ENCODE peak calls at places on chromosomes 13 and 19, in five cellular contexts. L is heart left ventricle, M is esophagus squamous epithelium, B is A549, W is ovary. P is an unnamed sample. For H3K4me1, the result is how much of the 10 kb centered on the place peaks cover.

GRCh38 chr19:40239415-40240226 is 13.1 kb upstream of the CCNP start:
- DNase-seq in L (no peak), M (no peak), B (no peak), W (no peak), P (no peak)

GRCh38 chr19:55304279-55304978 is 20.6 kb downstream of the BRSK1 start:
- DNase-seq in L (no peak), M (no peak), B (peak), W (peak), P (peak)

GRCh38 chr19:29771708-29772415 is 39.9 kb upstream of the CCNE1 start:
- DNase-seq in L (peak), M (no peak), B (peak), W (no peak), P (peak)

GRCh38 chr13:37833411-37833810 is 36.2 kb downstream of the TRPC4 start:
- DNase-seq in L (no peak), M (no peak), B (no peak), W (no peak), P (no peak)

GRCh38 chr13:106372199-106373160 is 163.0 kb downstream of the EFNB2 start:
- DNase-seq in L (no peak), M (no peak), B (no peak), W (no peak), P (no peak)

GRCh38 chr13:43981512-43982301 is 102.0 kb downstream of the LACC1 start:
- DNase-seq in L (no peak), M (no peak), B (no peak), W (no peak), P (no peak)

GRCh38 chr13:102999498-102999897 is 66.7 kb downstream of the SLC10A2 start:
- DNase-seq in L (no peak), M (no peak), B (no peak), W (no peak), P (no peak)

GRCh38 chr19:43765109-43765876 is 10.5 kb upstream of the SMG9 start:
- DNase-seq in L (no peak), M (no peak), B (peak), W (no peak), P (no peak)

GRCh38 chr13:101202590-101202989 is 213.7 kb downstream of the NALCN start:
- DNase-seq in L (no peak), M (no peak), B (peak), W (no peak), P (no peak)

GRCh38 chr13:40564342-40564997 is 102.0 kb downstream of the FOXO1 start:
- DNase-seq in L (no peak), M (no peak), B (no peak), W (no peak), P (no peak)

GRCh38 chr13:110047511-110047910 is 259.4 kb downstream of the COL4A1 start:
- DNase-seq in L (peak), M (no peak), B (no peak), W (peak), P (peak)

GRCh38 chr13:102440259-102440936 is 38.5 kb upstream of the FGF14 start:
- DNase-seq in L (no peak), M (no peak), B (no peak), W (no peak), P (no peak)

GRCh38 chr13:43305416-43305815 is 282.0 kb downstream of the DNAJC15 start:
- DNase-seq in L (no peak), M (no peak), B (no peak), W (no peak), P (no peak)

GRCh38 chr13:91719033-91719432 is 320.6 kb downstream of the GPC5 start:
- DNase-seq in L (no peak), M (no peak), B (peak), W (no peak), P (no peak)

GRCh38 chr19:23764781-23765180 is 6.1 kb upstream of the ZNF681 start:
- DNase-seq in L (no peak), M (no peak), B (no peak), W (no peak), P (no peak)

GRCh38 chr19:29712744-29713516 is 2.1 kb downstream of the C19orf12 start:
- DNase-seq in L (no peak), M (no peak), B (no peak), W (no peak), P (no peak)

GRCh38 chr19:22735911-22736645 is 47.9 kb downstream of the ZNF99 start:
- DNase-seq in L (no peak), M (no peak), B (no peak), W (no peak), P (no peak)

GRCh38 chr19:42421591-42422031 is 5.6 kb downstream of the LIPE start:
- DNase-seq in L (peak), M (no peak), B (no peak), W (no peak), P (no peak)

GRCh38 chr19:51366999-51367564 is 894 bp upstream of the ETFB start:
- DNase-seq in L (peak), M (no peak), B (no peak), W (no peak), P (peak)

GRCh38 chr19:51368366-51369282 is at the start of gene CLDND2:
- DNase-seq in L (no peak), M (no peak), B (no peak), W (peak), P (no peak)

GRCh38 chr19:51365211-51366049 is 758 bp downstream of the ETFB start:
- DNase-seq in L (no peak), M (no peak), B (peak), W (no peak), P (peak)

GRCh38 chr19:51366050-51366998 is at the start of gene ETFB:
- DNase-seq in L (peak), M (peak), B (peak), W (peak), P (peak)

GRCh38 chr19:51367565-51368365 is 1.0 kb downstream of the CLDND2 start:
- DNase-seq in L (peak), M (peak), B (peak), W (peak), P (peak)
- TF ChIP-seq POLR2A in L (no peak), M (no peak), B (peak), W (no peak), P (no peak)

GRCh38 chr19:35117791-35118190 is 2.2 kb downstream of the FXYD3 start:
- DNase-seq in L (no peak), M (no peak), B (no peak), W (no peak), P (no peak)
- H3K4me3 ChIP-seq in L (no peak), M (peak), B (no peak), W (no peak), P (no peak)

GRCh38 chr19:4369109-4369887 is 25.9 kb downstream of the MPND start:
- DNase-seq in L (peak), M (no peak), B (no peak), W (no peak), P (peak)

GRCh38 chr19:4371209-4371897 is 28.0 kb downstream of the MPND start:
- DNase-seq in L (peak), M (no peak), B (no peak), W (no peak), P (peak)

GRCh38 chr19:4368128-4368820 is 24.9 kb downstream of the MPND start:
- DNase-seq in L (no peak), M (no peak), B (no peak), W (no peak), P (no peak)

GRCh38 chr19:4370418-4371041 is 27.2 kb downstream of the MPND start:
- DNase-seq in L (peak), M (no peak), B (no peak), W (no peak), P (no peak)

DNA sequence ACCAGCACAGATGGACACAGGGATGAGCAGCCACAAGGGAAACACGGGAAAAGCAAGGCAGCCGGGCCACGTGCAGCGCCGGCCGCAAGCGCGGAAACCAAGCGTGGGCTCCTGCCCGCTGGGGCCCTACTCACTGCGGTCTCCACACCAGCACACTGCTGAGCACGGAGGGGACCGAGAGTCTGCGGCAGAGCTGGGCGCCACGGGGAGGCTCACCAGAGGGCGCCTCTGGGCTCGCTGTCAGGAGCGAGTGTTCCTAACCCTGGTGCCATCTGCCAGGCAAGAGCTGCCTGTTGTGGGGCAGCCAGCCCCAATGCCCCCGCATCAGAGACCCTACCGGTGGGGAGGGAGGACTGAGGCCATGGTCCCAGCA is 26.5 kb downstream of the MPND start:
- DNase-seq in L (peak), M (no peak), B (no peak), W (no peak), P (peak)
- H3K4me1 ChIP-seq in L (half or more), M (half or more), B (under half), W (under half), P (half or more)

DNA sequence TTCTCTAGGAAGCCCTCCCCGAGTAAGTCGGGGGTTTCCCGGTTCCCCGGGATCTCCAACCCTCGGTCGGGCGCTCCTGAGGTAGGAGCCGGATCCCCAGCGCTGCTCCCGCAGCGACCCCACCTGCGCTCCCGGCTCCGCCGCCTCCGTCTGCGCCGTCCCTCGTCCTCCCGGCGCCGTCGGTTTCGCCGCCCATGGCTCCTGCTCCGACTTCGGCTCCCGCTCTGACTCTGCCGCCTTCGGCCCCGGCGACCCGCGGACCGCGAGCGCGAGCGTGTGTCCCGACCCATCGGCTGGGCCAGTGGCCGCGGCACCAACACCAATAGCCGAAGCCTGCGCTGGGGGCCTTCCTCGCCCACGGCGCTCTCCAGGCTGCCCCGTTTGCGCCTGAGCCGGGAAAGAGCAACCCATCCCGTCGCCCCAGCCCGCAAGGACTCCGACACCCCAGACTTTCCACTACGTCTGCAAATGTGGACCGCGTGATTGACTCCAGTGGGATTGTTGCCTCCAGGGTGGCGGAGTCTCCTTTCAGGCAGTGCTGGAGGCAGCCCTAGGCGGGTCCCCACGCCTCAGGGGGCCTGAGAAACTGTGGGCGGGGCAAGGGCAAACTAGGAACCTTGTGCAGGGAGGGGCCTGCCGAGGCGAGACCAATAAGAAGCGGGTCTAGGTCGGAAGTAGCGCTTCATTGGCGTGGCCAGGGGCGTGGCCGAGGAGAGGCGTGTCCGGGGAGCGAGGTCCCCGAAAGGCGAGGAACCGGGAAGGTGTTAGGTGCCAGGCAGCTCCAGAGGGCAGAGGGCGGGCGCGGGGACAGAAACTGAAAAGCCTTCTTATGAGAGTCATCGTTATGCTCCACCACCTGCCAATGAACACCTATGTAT is at the start of gene CACTIN:
- DNase-seq in L (peak), M (peak), B (peak), W (peak), P (peak)
- TF ChIP-seq POLR2A in L (no peak), M (no peak), B (peak), W (peak), P (peak)

DNA sequence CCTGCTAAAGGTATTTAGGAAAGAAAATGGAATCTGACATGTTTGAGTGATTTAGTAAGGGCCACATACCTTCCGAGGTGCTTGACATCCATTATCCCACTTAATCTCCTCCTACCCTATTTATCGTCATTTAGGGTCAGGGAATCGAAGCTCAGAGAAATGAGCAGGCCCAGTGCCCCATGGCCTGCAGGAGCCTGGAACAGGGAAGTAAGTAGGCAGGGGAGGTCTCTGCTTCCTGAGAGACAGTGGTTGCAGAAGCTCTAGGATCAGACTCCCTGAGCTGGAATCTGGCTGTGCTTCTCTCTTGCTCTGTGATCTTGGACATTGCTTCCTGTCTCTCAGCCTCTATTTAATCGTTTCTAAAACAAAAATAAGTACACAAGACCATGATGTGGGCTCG is 169.0 kb upstream of the TSHZ3 start:
- DNase-seq in L (no peak), M (no peak), B (no peak), W (no peak), P (no peak)
- H3K4me3 ChIP-seq in L (no peak), M (no peak), B (no peak), W (no peak), P (no peak)

GRCh38 chr19:1399079-1399478 is 2.3 kb downstream of the GAMT start:
- DNase-seq in L (no peak), M (no peak), B (no peak), W (no peak), P (no peak)
- H3K4me1 ChIP-seq in L (under half), M (half or more), B (under half), W (under half), P (half or more)

DNA sequence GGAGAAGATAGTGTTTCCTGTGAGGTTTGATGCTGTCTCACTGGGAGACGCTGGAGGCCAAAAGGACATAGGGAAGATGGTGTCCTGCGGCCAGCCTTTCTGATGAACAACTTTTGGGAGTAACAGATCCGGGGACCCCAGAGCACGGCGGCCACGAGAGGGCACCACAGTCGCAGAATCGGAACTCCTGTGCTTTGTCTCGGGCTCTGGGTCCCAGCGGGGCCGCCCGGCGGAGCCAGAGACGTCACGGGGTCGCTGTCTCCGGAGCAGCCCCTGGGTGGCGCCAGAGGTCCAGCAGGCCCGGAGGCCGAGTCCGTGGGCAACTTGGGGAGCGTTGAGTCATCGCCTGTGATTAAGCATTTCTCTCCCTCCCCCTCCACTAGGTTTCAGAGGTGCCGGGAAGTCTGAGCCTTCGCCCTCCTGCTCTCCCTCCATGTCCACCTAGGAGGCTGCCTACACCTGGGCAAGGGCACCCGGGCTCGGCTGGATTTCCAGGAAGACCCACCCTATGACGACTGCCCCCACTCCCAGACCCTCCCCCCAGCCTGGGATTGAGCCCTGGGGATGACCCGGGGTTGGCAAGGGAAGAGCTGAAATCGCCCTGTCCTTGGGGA is 3.2 kb downstream of the NANOS3 start:
- DNase-seq in L (peak), M (peak), B (peak), W (peak), P (peak)
- TF ChIP-seq POLR2A in L (no peak), M (no peak), B (no peak), W (peak), P (no peak)

P was measured in testis.